ENCODE peak calls at places on chromosomes 11 and 22, in nine cellular contexts. One of them, this sample, is unnamed. For H3K36me3 and H3K4me1, the result is how much of the 10 kb centered on the place peaks cover.

GRCh38 chr11:24900524-24900923 is 403.7 kb downstream of the LUZP2 start:
- DNase-seq in naive thymus-derived CD4-positive, alpha-beta T cell: no peak
- DNase-seq in DND-41: no peak
- DNase-seq in pancreas: no peak
- DNase-seq in sigmoid colon: no peak
- DNase-seq in CD8-positive, alpha-beta T cell: no peak
- DNase-seq in mammary epithelial cell: no peak
- DNase-seq in left ventricle myocardium inferior: no peak
- DNase-seq in BE2C: no peak
- DNase-seq in this sample: no peak

GRCh38 chr11:11988099-11988651 is 20.3 kb downstream of the DKK3 start:
- DNase-seq in naive thymus-derived CD4-positive, alpha-beta T cell: no peak
- DNase-seq in DND-41: no peak
- DNase-seq in pancreas: no peak
- DNase-seq in sigmoid colon: peak
- DNase-seq in CD8-positive, alpha-beta T cell: no peak
- DNase-seq in mammary epithelial cell: no peak
- DNase-seq in left ventricle myocardium inferior: no peak
- DNase-seq in BE2C: no peak
- DNase-seq in this sample: no peak

GRCh38 chr11:24779791-24780190 is 282.9 kb downstream of the LUZP2 start:
- DNase-seq in naive thymus-derived CD4-positive, alpha-beta T cell: no peak
- DNase-seq in DND-41: no peak
- DNase-seq in pancreas: no peak
- DNase-seq in sigmoid colon: no peak
- DNase-seq in CD8-positive, alpha-beta T cell: no peak
- DNase-seq in mammary epithelial cell: no peak
- DNase-seq in left ventricle myocardium inferior: no peak
- DNase-seq in BE2C: peak
- DNase-seq in this sample: no peak

GRCh38 chr11:76181371-76181770 is 24.9 kb downstream of the WNT11 start:
- DNase-seq in naive thymus-derived CD4-positive, alpha-beta T cell: no peak
- DNase-seq in DND-41: no peak
- DNase-seq in pancreas: no peak
- DNase-seq in sigmoid colon: no peak
- DNase-seq in CD8-positive, alpha-beta T cell: no peak
- DNase-seq in mammary epithelial cell: no peak
- DNase-seq in left ventricle myocardium inferior: no peak
- DNase-seq in BE2C: no peak
- DNase-seq in this sample: no peak

GRCh38 chr11:18063131-18063530 is 17.1 kb upstream of the TPH1 start:
- DNase-seq in naive thymus-derived CD4-positive, alpha-beta T cell: no peak
- DNase-seq in DND-41: no peak
- DNase-seq in pancreas: peak
- DNase-seq in sigmoid colon: no peak
- DNase-seq in CD8-positive, alpha-beta T cell: no peak
- DNase-seq in mammary epithelial cell: no peak
- DNase-seq in left ventricle myocardium inferior: no peak
- DNase-seq in BE2C: no peak
- DNase-seq in this sample: no peak

GRCh38 chr22:29457730-29458129 is 19.3 kb downstream of the RFPL1 start:
- DNase-seq in naive thymus-derived CD4-positive, alpha-beta T cell: no peak
- DNase-seq in DND-41: peak
- DNase-seq in pancreas: no peak
- DNase-seq in sigmoid colon: no peak
- DNase-seq in CD8-positive, alpha-beta T cell: no peak
- DNase-seq in mammary epithelial cell: peak
- DNase-seq in left ventricle myocardium inferior: no peak
- DNase-seq in BE2C: peak
- DNase-seq in this sample: no peak

GRCh38 chr11:13011366-13012036 is 2.4 kb downstream of the RASSF10 start:
- DNase-seq in naive thymus-derived CD4-positive, alpha-beta T cell: no peak
- DNase-seq in DND-41: no peak
- DNase-seq in pancreas: no peak
- DNase-seq in sigmoid colon: no peak
- DNase-seq in CD8-positive, alpha-beta T cell: no peak
- DNase-seq in mammary epithelial cell: peak
- DNase-seq in left ventricle myocardium inferior: no peak
- DNase-seq in BE2C: no peak
- DNase-seq in this sample: no peak

GRCh38 chr11:70871881-70872280 is 380.5 kb downstream of the SHANK2 start:
- DNase-seq in naive thymus-derived CD4-positive, alpha-beta T cell: no peak
- DNase-seq in DND-41: no peak
- DNase-seq in pancreas: no peak
- DNase-seq in sigmoid colon: peak
- DNase-seq in CD8-positive, alpha-beta T cell: no peak
- DNase-seq in mammary epithelial cell: no peak
- DNase-seq in left ventricle myocardium inferior: no peak
- DNase-seq in BE2C: no peak
- DNase-seq in this sample: no peak

GRCh38 chr11:72511393-72512047 is 77.2 kb upstream of the CLPB start:
- DNase-seq in naive thymus-derived CD4-positive, alpha-beta T cell: no peak
- DNase-seq in DND-41: no peak
- DNase-seq in pancreas: no peak
- DNase-seq in sigmoid colon: no peak
- DNase-seq in CD8-positive, alpha-beta T cell: no peak
- DNase-seq in mammary epithelial cell: peak
- DNase-seq in left ventricle myocardium inferior: no peak
- DNase-seq in BE2C: no peak
- DNase-seq in this sample: no peak

GRCh38 chr11:2526808-2527381 is 82.1 kb downstream of the KCNQ1 start:
- DNase-seq in naive thymus-derived CD4-positive, alpha-beta T cell: no peak
- DNase-seq in DND-41: no peak
- DNase-seq in pancreas: peak
- DNase-seq in sigmoid colon: peak
- DNase-seq in CD8-positive, alpha-beta T cell: no peak
- DNase-seq in mammary epithelial cell: no peak
- DNase-seq in left ventricle myocardium inferior: peak
- DNase-seq in BE2C: peak
- DNase-seq in this sample: no peak

GRCh38 chr22:36365020-36365411 is 22.8 kb downstream of the MYH9 start:
- DNase-seq in naive thymus-derived CD4-positive, alpha-beta T cell: peak
- DNase-seq in DND-41: peak
- DNase-seq in pancreas: no peak
- DNase-seq in sigmoid colon: peak
- DNase-seq in CD8-positive, alpha-beta T cell: peak
- DNase-seq in mammary epithelial cell: peak
- DNase-seq in left ventricle myocardium inferior: peak
- DNase-seq in BE2C: no peak
- DNase-seq in this sample: peak

GRCh38 chr11:91248199-91248807 is 976.3 kb upstream of the FAT3 start:
- DNase-seq in naive thymus-derived CD4-positive, alpha-beta T cell: no peak
- DNase-seq in DND-41: peak
- DNase-seq in pancreas: no peak
- DNase-seq in sigmoid colon: no peak
- DNase-seq in CD8-positive, alpha-beta T cell: no peak
- DNase-seq in mammary epithelial cell: peak
- DNase-seq in left ventricle myocardium inferior: no peak
- DNase-seq in BE2C: peak
- DNase-seq in this sample: no peak

GRCh38 chr11:130763087-130763980 is 152.9 kb downstream of the SNX19 start:
- DNase-seq in naive thymus-derived CD4-positive, alpha-beta T cell: no peak
- DNase-seq in DND-41: no peak
- DNase-seq in pancreas: no peak
- DNase-seq in sigmoid colon: no peak
- DNase-seq in CD8-positive, alpha-beta T cell: no peak
- DNase-seq in mammary epithelial cell: no peak
- DNase-seq in left ventricle myocardium inferior: no peak
- DNase-seq in BE2C: no peak
- DNase-seq in this sample: no peak

GRCh38 chr11:130765369-130765768 is 150.9 kb downstream of the SNX19 start:
- DNase-seq in naive thymus-derived CD4-positive, alpha-beta T cell: no peak
- DNase-seq in DND-41: no peak
- DNase-seq in pancreas: no peak
- DNase-seq in sigmoid colon: no peak
- DNase-seq in CD8-positive, alpha-beta T cell: no peak
- DNase-seq in mammary epithelial cell: no peak
- DNase-seq in left ventricle myocardium inferior: no peak
- DNase-seq in BE2C: no peak
- DNase-seq in this sample: no peak

GRCh38 chr11:130761560-130762220 is 154.6 kb downstream of the SNX19 start:
- DNase-seq in naive thymus-derived CD4-positive, alpha-beta T cell: no peak
- DNase-seq in DND-41: no peak
- DNase-seq in pancreas: no peak
- DNase-seq in sigmoid colon: no peak
- DNase-seq in CD8-positive, alpha-beta T cell: no peak
- DNase-seq in mammary epithelial cell: no peak
- DNase-seq in left ventricle myocardium inferior: no peak
- DNase-seq in BE2C: no peak
- DNase-seq in this sample: no peak

GRCh38 chr11:130762342-130763037 is 153.8 kb downstream of the SNX19 start:
- DNase-seq in naive thymus-derived CD4-positive, alpha-beta T cell: no peak
- DNase-seq in DND-41: no peak
- DNase-seq in pancreas: peak
- DNase-seq in sigmoid colon: no peak
- DNase-seq in CD8-positive, alpha-beta T cell: no peak
- DNase-seq in mammary epithelial cell: peak
- DNase-seq in left ventricle myocardium inferior: no peak
- DNase-seq in BE2C: no peak
- DNase-seq in this sample: no peak

GRCh38 chr11:130760515-130761125 is 155.7 kb downstream of the SNX19 start:
- DNase-seq in naive thymus-derived CD4-positive, alpha-beta T cell: no peak
- DNase-seq in DND-41: no peak
- DNase-seq in pancreas: no peak
- DNase-seq in sigmoid colon: no peak
- DNase-seq in CD8-positive, alpha-beta T cell: no peak
- DNase-seq in mammary epithelial cell: no peak
- DNase-seq in left ventricle myocardium inferior: no peak
- DNase-seq in BE2C: no peak
- DNase-seq in this sample: no peak
- H3K4me3 ChIP-seq in naive thymus-derived CD4-positive, alpha-beta T cell: no peak
- H3K4me3 ChIP-seq in DND-41: no peak
- H3K4me3 ChIP-seq in pancreas: no peak
- H3K4me3 ChIP-seq in sigmoid colon: no peak
- H3K4me3 ChIP-seq in CD8-positive, alpha-beta T cell: no peak
- H3K4me3 ChIP-seq in mammary epithelial cell: no peak
- H3K4me3 ChIP-seq in left ventricle myocardium inferior: no peak
- H3K4me3 ChIP-seq in BE2C: no peak
- H3K4me3 ChIP-seq in this sample: no peak

GRCh38 chr11:20048246-20048645 is 112.0 kb downstream of the DBX1 start:
- DNase-seq in naive thymus-derived CD4-positive, alpha-beta T cell: no peak
- DNase-seq in DND-41: no peak
- DNase-seq in pancreas: no peak
- DNase-seq in sigmoid colon: no peak
- DNase-seq in CD8-positive, alpha-beta T cell: no peak
- DNase-seq in mammary epithelial cell: no peak
- DNase-seq in left ventricle myocardium inferior: no peak
- DNase-seq in BE2C: no peak
- DNase-seq in this sample: no peak

GRCh38 chr11:20049231-20049630 is 111.0 kb downstream of the DBX1 start:
- DNase-seq in naive thymus-derived CD4-positive, alpha-beta T cell: no peak
- DNase-seq in DND-41: no peak
- DNase-seq in pancreas: no peak
- DNase-seq in sigmoid colon: no peak
- DNase-seq in CD8-positive, alpha-beta T cell: no peak
- DNase-seq in mammary epithelial cell: no peak
- DNase-seq in left ventricle myocardium inferior: no peak
- DNase-seq in BE2C: no peak
- DNase-seq in this sample: no peak

GRCh38 chr11:20047006-20047405 is 113.3 kb downstream of the DBX1 start:
- DNase-seq in naive thymus-derived CD4-positive, alpha-beta T cell: no peak
- DNase-seq in DND-41: no peak
- DNase-seq in pancreas: no peak
- DNase-seq in sigmoid colon: no peak
- DNase-seq in CD8-positive, alpha-beta T cell: no peak
- DNase-seq in mammary epithelial cell: peak
- DNase-seq in left ventricle myocardium inferior: no peak
- DNase-seq in BE2C: no peak
- DNase-seq in this sample: no peak

GRCh38 chr11:20048707-20049106 is 111.6 kb downstream of the DBX1 start:
- DNase-seq in naive thymus-derived CD4-positive, alpha-beta T cell: no peak
- DNase-seq in DND-41: no peak
- DNase-seq in pancreas: no peak
- DNase-seq in sigmoid colon: no peak
- DNase-seq in CD8-positive, alpha-beta T cell: no peak
- DNase-seq in mammary epithelial cell: no peak
- DNase-seq in left ventricle myocardium inferior: no peak
- DNase-seq in BE2C: no peak
- DNase-seq in this sample: no peak

DNA sequence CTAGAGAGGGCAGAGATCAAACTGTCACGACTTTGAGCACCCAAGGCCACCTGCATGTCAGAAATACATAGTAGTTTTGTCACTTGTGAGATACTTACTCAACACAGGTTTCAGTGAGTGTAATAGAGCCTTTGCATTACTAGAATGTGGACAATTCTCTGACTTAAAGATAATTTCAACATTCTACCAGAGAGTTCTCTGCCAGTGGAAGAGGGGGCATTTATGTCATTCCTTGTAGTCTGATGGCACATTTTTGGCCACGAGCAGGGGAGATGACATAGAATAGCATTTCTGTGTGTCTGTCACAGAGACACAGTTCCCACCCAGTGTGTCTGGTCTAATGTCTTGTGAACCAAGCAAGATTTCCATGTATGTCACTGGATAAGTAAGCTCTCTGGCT is 112.5 kb downstream of the DBX1 start:
- DNase-seq in naive thymus-derived CD4-positive, alpha-beta T cell: no peak
- DNase-seq in DND-41: no peak
- DNase-seq in pancreas: no peak
- DNase-seq in sigmoid colon: no peak
- DNase-seq in CD8-positive, alpha-beta T cell: no peak
- DNase-seq in mammary epithelial cell: no peak
- DNase-seq in left ventricle myocardium inferior: no peak
- DNase-seq in BE2C: no peak
- DNase-seq in this sample: no peak
- H3K36me3 ChIP-seq in naive thymus-derived CD4-positive, alpha-beta T cell: under half
- H3K36me3 ChIP-seq in DND-41: under half
- H3K36me3 ChIP-seq in pancreas: under half
- H3K36me3 ChIP-seq in sigmoid colon: under half
- H3K36me3 ChIP-seq in CD8-positive, alpha-beta T cell: under half
- H3K36me3 ChIP-seq in mammary epithelial cell: under half
- H3K36me3 ChIP-seq in left ventricle myocardium inferior: under half
- H3K36me3 ChIP-seq in BE2C: under half
- H3K36me3 ChIP-seq in this sample: under half

GRCh38 chr11:73650400-73650799 is 4.0 kb downstream of the PLEKHB1 start:
- DNase-seq in naive thymus-derived CD4-positive, alpha-beta T cell: no peak
- DNase-seq in DND-41: no peak
- DNase-seq in pancreas: no peak
- DNase-seq in sigmoid colon: no peak
- DNase-seq in CD8-positive, alpha-beta T cell: no peak
- DNase-seq in mammary epithelial cell: no peak
- DNase-seq in left ventricle myocardium inferior: no peak
- DNase-seq in BE2C: no peak
- DNase-seq in this sample: no peak
- H3K4me1 ChIP-seq in naive thymus-derived CD4-positive, alpha-beta T cell: under half
- H3K4me1 ChIP-seq in DND-41: under half
- H3K4me1 ChIP-seq in pancreas: under half
- H3K4me1 ChIP-seq in sigmoid colon: under half
- H3K4me1 ChIP-seq in CD8-positive, alpha-beta T cell: under half
- H3K4me1 ChIP-seq in mammary epithelial cell: under half
- H3K4me1 ChIP-seq in left ventricle myocardium inferior: under half
- H3K4me1 ChIP-seq in BE2C: under half
- H3K4me1 ChIP-seq in this sample: under half

DNA sequence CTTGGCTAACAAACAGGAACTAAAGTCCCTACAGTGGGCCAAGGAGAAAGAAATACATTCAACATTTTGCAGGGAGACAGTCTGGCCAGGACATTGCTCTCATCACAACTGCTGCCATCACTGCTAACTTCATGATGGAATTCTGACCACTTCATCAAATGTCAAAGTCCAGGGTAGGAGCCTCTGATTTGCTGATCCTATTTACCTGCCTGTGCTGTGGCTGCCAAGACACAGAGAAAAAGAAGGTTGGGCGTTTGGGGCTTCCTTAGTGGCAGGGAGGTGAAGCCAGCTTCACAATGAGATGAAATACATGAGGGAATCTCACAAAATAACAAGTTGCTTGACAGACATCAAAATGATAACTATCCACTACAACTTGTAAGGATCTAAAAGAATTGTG is 343.9 kb upstream of the CADM1 start:
- DNase-seq in naive thymus-derived CD4-positive, alpha-beta T cell: no peak
- DNase-seq in DND-41: no peak
- DNase-seq in pancreas: no peak
- DNase-seq in sigmoid colon: no peak
- DNase-seq in CD8-positive, alpha-beta T cell: no peak
- DNase-seq in mammary epithelial cell: no peak
- DNase-seq in left ventricle myocardium inferior: no peak
- DNase-seq in BE2C: no peak
- DNase-seq in this sample: no peak
- H3K4me3 ChIP-seq in naive thymus-derived CD4-positive, alpha-beta T cell: no peak
- H3K4me3 ChIP-seq in DND-41: no peak
- H3K4me3 ChIP-seq in pancreas: no peak
- H3K4me3 ChIP-seq in sigmoid colon: no peak
- H3K4me3 ChIP-seq in CD8-positive, alpha-beta T cell: no peak
- H3K4me3 ChIP-seq in mammary epithelial cell: no peak
- H3K4me3 ChIP-seq in left ventricle myocardium inferior: no peak
- H3K4me3 ChIP-seq in BE2C: no peak
- H3K4me3 ChIP-seq in this sample: no peak